ENCODE peak calls at places on chromosome 15, in seven cellular contexts. M, P, N, A, J, X and F are unnamed samples.

GRCh38 chr15:85314653-85315052 is 65.8 kb upstream of the AKAP13 start:
- DNase-seq in M (no peak), P (no peak), N (no peak), A (no peak), J (no peak), X (no peak), F (no peak)

GRCh38 chr15:41969851-41970431 is 2.4 kb downstream of the EHD4 start:
- DNase-seq in M (no peak), P (no peak), N (peak), A (peak), J (no peak), X (peak), F (no peak)

GRCh38 chr15:87741350-87741749 is 515.2 kb downstream of the NTRK3 start:
- DNase-seq in M (no peak), P (no peak), N (no peak), A (no peak), J (no peak), X (no peak), F (no peak)

GRCh38 chr15:41620536-41621199 is 39.5 kb upstream of the MGA start:
- DNase-seq in M (no peak), P (no peak), N (no peak), A (no peak), J (no peak), X (no peak), F (no peak)

GRCh38 chr15:36469567-36469966 is 109.9 kb upstream of the CDIN1 start:
- DNase-seq in M (no peak), P (no peak), N (no peak), A (no peak), J (no peak), X (no peak), F (no peak)

GRCh38 chr15:65980824-65981456 is 111.6 kb downstream of the RAB11A start:
- DNase-seq in M (peak), P (peak), N (no peak), A (peak), J (no peak), X (no peak), F (no peak)

GRCh38 chr15:26097216-26097615 is 234.1 kb upstream of the ATP10A start:
- DNase-seq in M (no peak), P (no peak), N (no peak), A (no peak), J (no peak), X (no peak), F (no peak)

GRCh38 chr15:73826711-73827243 is 46.6 kb upstream of the TBC1D21 start:
- DNase-seq in M (no peak), P (no peak), N (no peak), A (no peak), J (no peak), X (no peak), F (no peak)

GRCh38 chr15:44654858-44655257 is 8.6 kb downstream of the SPG11 start:
- DNase-seq in M (no peak), P (no peak), N (no peak), A (no peak), J (no peak), X (no peak), F (no peak)